ENCODE peak calls at places on chromosomes 1 and 21, in eight cellular contexts. J is transverse colon, H is AG04449, Z is GM10248, W is psoas muscle, A is MCF 10A, F is natural killer cell, N is tibial artery. V is an unnamed sample.

GRCh38 chr1:172402878-172403573 is 17.5 kb upstream of the C1orf105 start:
- DNase-seq in Z (no peak), F (no peak), W (no peak), N (no peak), H (no peak), A (no peak), J (no peak), V (no peak)

GRCh38 chr1:212489284-212489859 is 56.7 kb downstream of the NENF start:
- DNase-seq in J (no peak), N (no peak), Z (no peak), W (no peak), H (no peak), A (no peak), F (no peak), V (no peak)

GRCh38 chr1:7013833-7014639 is 228.8 kb downstream of the CAMTA1 start:
- DNase-seq in W (no peak), F (no peak), H (no peak), A (no peak), Z (no peak), N (no peak), J (no peak), V (no peak)

GRCh38 chr21:31888936-31889371 is 16.1 kb downstream of the HUNK start:
- DNase-seq in F (no peak), W (no peak), A (peak; percentile 20), N (no peak), H (no peak), J (no peak), Z (no peak), V (no peak)

GRCh38 chr1:15900662-15901279 is 53.3 kb downstream of the SPEN start:
- DNase-seq in N (no peak), A (no peak), F (no peak), Z (no peak), J (no peak), W (no peak), H (no peak), V (no peak)

GRCh38 chr1:150507912-150508864 is at the start of gene ECM1:
- DNase-seq in H (no peak), F (no peak), W (peak; percentile 59), J (peak; percentile 55), Z (no peak), N (peak; percentile 76), A (peak; percentile 81), V (no peak)

GRCh38 chr1:200028586-200029034 is 1.1 kb downstream of the NR5A2 start:
- DNase-seq in H (no peak), A (peak; percentile 45), J (no peak), W (no peak), Z (no peak), N (no peak), F (no peak), V (no peak)

GRCh38 chr1:11194407-11195176 is 5.4 kb downstream of the ANGPTL7 start:
- DNase-seq in W (no peak), N (no peak), H (no peak), J (no peak), A (no peak), F (no peak), Z (no peak), V (peak; percentile 15)

GRCh38 chr21:35508389-35508888 is 459.3 kb upstream of the RUNX1 start:
- DNase-seq in H (no peak), F (no peak), A (peak; percentile 89), Z (no peak), N (peak; percentile 79), W (peak; percentile 33), J (peak; percentile 50), V (no peak)

GRCh38 chr1:168285971-168286628 is 5.4 kb downstream of the TBX19 start:
- DNase-seq in J (no peak), Z (no peak), H (no peak), W (no peak), F (no peak), N (no peak), A (no peak), V (no peak)

GRCh38 chr1:29709711-29710169 is 473.4 kb downstream of the PTPRU start:
- DNase-seq in N (no peak), A (peak; percentile 97), Z (no peak), W (no peak), J (no peak), F (no peak), H (no peak), V (no peak)

GRCh38 chr1:45200435-45200834 is 6.0 kb downstream of the ZSWIM5 start:
- DNase-seq in W (no peak), N (no peak), Z (no peak), H (no peak), F (no peak), A (no peak), J (no peak), V (no peak)

GRCh38 chr1:34460193-34460592 is 283.5 kb downstream of the C1orf94 start:
- DNase-seq in H (no peak), Z (peak; percentile 67), F (no peak), W (peak; percentile 16), J (peak; percentile 47), N (no peak), A (peak; percentile 59), V (peak; percentile 54)

GRCh38 chr1:234898455-234899033 is 230.1 kb downstream of the TOMM20 start:
- DNase-seq in N (no peak), J (no peak), H (no peak), A (no peak), Z (no peak), W (no peak), F (no peak), V (no peak)

GRCh38 chr1:155598842-155599331 is 11.1 kb upstream of the MSTO1 start:
- DNase-seq in A (no peak), Z (no peak), N (no peak), J (no peak), W (no peak), H (peak; percentile 2), F (no peak), V (peak; percentile 19)

GRCh38 chr1:59020151-59020997 is 236.5 kb upstream of the JUN start:
- DNase-seq in W (peak; percentile 58), J (peak; percentile 68), Z (peak; percentile 75), A (peak; percentile 72), H (no peak), N (peak; percentile 77), F (peak; percentile 39), V (no peak)

GRCh38 chr1:32496127-32496526 is 31.3 kb downstream of the ZBTB8B start:
- DNase-seq in N (no peak), H (no peak), J (no peak), W (no peak), F (no peak), Z (no peak), A (peak; percentile 36), V (no peak)

GRCh38 chr1:54273092-54273836 is 73.3 kb downstream of the MRPL37 start:
- DNase-seq in A (no peak), J (peak; percentile 61), F (no peak), Z (no peak), W (peak; percentile 78), N (peak; percentile 97), H (no peak), V (peak; percentile 77)
- TF ChIP-seq CTCF in A (no peak), J (peak; percentile 32), F (no peak), Z (no peak), W (peak; percentile 57), N (peak; percentile 68), H (peak; percentile 83), V (peak; percentile 56)

GRCh38 chr1:107276247-107276646 is 135.4 kb downstream of the NTNG1 start:
- DNase-seq in J (no peak), Z (no peak), A (no peak), H (no peak), W (no peak), N (no peak), F (no peak), V (no peak)

GRCh38 chr1:107274227-107274626 is 133.4 kb downstream of the NTNG1 start:
- DNase-seq in J (no peak), W (no peak), A (no peak), N (no peak), F (no peak), H (no peak), Z (no peak), V (no peak)

GRCh38 chr1:107272321-107272720 is 131.5 kb downstream of the NTNG1 start:
- DNase-seq in H (no peak), F (no peak), W (no peak), A (no peak), J (no peak), N (no peak), Z (no peak), V (no peak)

GRCh38 chr1:107273515-107273914 is 132.7 kb downstream of the NTNG1 start:
- DNase-seq in Z (no peak), A (no peak), J (no peak), N (no peak), H (no peak), F (no peak), W (no peak), V (no peak)

DNA sequence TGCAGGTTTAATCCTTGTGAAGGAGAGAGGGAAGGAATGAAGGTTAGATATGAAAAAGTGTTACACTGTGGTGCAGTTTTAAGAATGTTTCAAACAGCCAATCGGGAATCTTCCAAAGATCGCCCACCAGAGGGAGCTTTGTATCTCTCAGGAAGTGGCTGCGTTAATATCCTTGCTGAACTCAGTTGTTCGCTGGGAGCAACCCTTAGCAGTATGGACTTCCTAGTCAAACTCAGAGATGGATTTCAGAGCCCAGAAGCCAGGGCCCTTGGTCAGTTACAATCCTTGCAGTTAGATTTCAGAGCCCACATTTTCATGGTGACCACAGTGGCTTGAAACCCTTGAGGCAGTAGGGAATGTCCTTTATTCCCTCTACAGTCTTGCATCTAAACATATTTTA is 136.2 kb downstream of the NTNG1 start:
- DNase-seq in Z (no peak), H (no peak), A (peak; percentile 63), F (no peak), W (no peak), N (no peak), J (peak; percentile 46), V (peak; percentile 49)
- TF ChIP-seq CTCF in Z (no peak), H (peak; percentile 63), A (peak; percentile 79), F (no peak), W (peak; percentile 38), N (no peak), J (peak; percentile 34), V (peak; percentile 54)

GRCh38 chr1:3070654-3071506 is 1.9 kb downstream of the PRDM16 start:
- DNase-seq in H (no peak), N (peak; percentile 71), F (no peak), J (no peak), A (no peak), W (peak; percentile 16), Z (no peak), V (peak; percentile 60)
- TF ChIP-seq CTCF in H (no peak), N (no peak), F (no peak), J (no peak), A (no peak), W (no peak), Z (no peak), V (no peak)

DNA sequence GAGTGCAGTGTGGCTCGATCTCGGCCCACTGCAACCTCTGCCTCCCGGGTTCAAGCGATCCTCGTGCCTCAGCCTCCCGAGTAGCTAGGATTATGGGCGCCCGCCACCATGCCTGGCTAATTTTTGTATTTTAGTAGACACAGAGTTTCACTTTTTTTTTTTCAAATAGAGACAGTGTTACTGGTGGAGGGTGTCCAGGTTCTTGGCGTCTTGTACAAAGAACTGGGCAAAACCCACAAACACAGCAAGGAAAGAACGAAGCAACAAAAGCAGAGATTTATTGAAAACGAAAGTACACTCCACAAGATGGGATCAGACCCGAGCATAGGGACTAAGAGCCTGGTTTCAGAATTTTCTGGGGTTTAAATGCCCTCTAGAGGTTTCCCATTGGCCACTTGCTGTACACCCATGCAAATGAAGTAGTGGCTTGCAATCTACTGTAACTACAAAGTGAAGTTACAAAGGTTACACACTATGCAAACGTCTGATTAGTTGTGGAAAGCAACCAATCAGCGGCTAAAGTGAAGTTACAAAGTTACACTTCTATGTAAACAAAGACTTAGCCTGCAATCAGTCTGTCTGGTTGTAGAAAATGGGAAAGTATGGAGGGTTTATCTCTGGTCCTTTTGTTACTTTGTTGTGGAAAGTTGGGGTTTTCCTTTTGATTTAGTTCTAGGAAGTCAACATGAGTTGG is 199.1 kb downstream of the DYRK1A start:
- DNase-seq in F (no peak), J (no peak), W (no peak), Z (no peak), A (peak; percentile 14), N (no peak), H (no peak), V (no peak)
- TF ChIP-seq CTCF in F (no peak), J (no peak), W (no peak), Z (no peak), A (no peak), N (no peak), H (no peak), V (no peak)

V was measured in nephron progenitor cell.